ENCODE peak calls at places on chromosomes 12 and 14, in seven cellular contexts. One of them, this sample, is unnamed.

GRCh38 chr14:81400852-81401251 is 728 bp upstream of the STON2 start:
- DNase-seq in NCI-H69: peak
- DNase-seq in HTR-8/SVneo: peak
- DNase-seq in body of pancreas: peak
- DNase-seq in endothelial cell: no peak
- DNase-seq in breast epithelium: peak
- DNase-seq in progenitor cell of endocrine pancreas: no peak
- DNase-seq in this sample: peak

GRCh38 chr14:104598461-104599273 is 5.9 kb downstream of the TMEM179 start:
- DNase-seq in NCI-H69: peak
- DNase-seq in HTR-8/SVneo: no peak
- DNase-seq in body of pancreas: peak
- DNase-seq in endothelial cell: no peak
- DNase-seq in breast epithelium: no peak
- DNase-seq in progenitor cell of endocrine pancreas: no peak
- DNase-seq in this sample: no peak

GRCh38 chr12:39417916-39418315 is 25.0 kb downstream of the KIF21A start:
- DNase-seq in NCI-H69: no peak
- DNase-seq in HTR-8/SVneo: no peak
- DNase-seq in body of pancreas: no peak
- DNase-seq in endothelial cell: no peak
- DNase-seq in breast epithelium: no peak
- DNase-seq in progenitor cell of endocrine pancreas: no peak
- DNase-seq in this sample: no peak

GRCh38 chr14:50055461-50056228 is 60.7 kb downstream of the VCPKMT start:
- DNase-seq in NCI-H69: no peak
- DNase-seq in HTR-8/SVneo: no peak
- DNase-seq in body of pancreas: peak
- DNase-seq in endothelial cell: no peak
- DNase-seq in breast epithelium: no peak
- DNase-seq in progenitor cell of endocrine pancreas: no peak
- DNase-seq in this sample: no peak

GRCh38 chr14:29168149-29168548 is 401.6 kb downstream of the FOXG1 start:
- DNase-seq in NCI-H69: no peak
- DNase-seq in HTR-8/SVneo: no peak
- DNase-seq in body of pancreas: no peak
- DNase-seq in endothelial cell: no peak
- DNase-seq in breast epithelium: no peak
- DNase-seq in progenitor cell of endocrine pancreas: no peak
- DNase-seq in this sample: no peak

GRCh38 chr12:40325349-40325960 is 100.7 kb downstream of the LRRK2 start:
- DNase-seq in NCI-H69: peak
- DNase-seq in HTR-8/SVneo: peak
- DNase-seq in body of pancreas: no peak
- DNase-seq in endothelial cell: peak
- DNase-seq in breast epithelium: no peak
- DNase-seq in progenitor cell of endocrine pancreas: no peak
- DNase-seq in this sample: no peak

GRCh38 chr14:104715416-104715815 is 8.6 kb upstream of the ADSS1 start:
- DNase-seq in NCI-H69: no peak
- DNase-seq in HTR-8/SVneo: no peak
- DNase-seq in body of pancreas: no peak
- DNase-seq in endothelial cell: no peak
- DNase-seq in breast epithelium: peak
- DNase-seq in progenitor cell of endocrine pancreas: no peak
- DNase-seq in this sample: no peak

GRCh38 chr12:75690556-75690955 is 179.1 kb upstream of the KRR1 start:
- DNase-seq in NCI-H69: no peak
- DNase-seq in HTR-8/SVneo: peak
- DNase-seq in body of pancreas: no peak
- DNase-seq in endothelial cell: no peak
- DNase-seq in breast epithelium: no peak
- DNase-seq in progenitor cell of endocrine pancreas: no peak
- DNase-seq in this sample: peak

GRCh38 chr14:99430491-99430890 is 50.2 kb downstream of the SETD3 start:
- DNase-seq in NCI-H69: peak
- DNase-seq in HTR-8/SVneo: no peak
- DNase-seq in body of pancreas: peak
- DNase-seq in endothelial cell: peak
- DNase-seq in breast epithelium: peak
- DNase-seq in progenitor cell of endocrine pancreas: no peak
- DNase-seq in this sample: no peak

GRCh38 chr12:1318327-1319031 is 275.9 kb downstream of the FBXL14 start:
- DNase-seq in NCI-H69: peak
- DNase-seq in HTR-8/SVneo: no peak
- DNase-seq in body of pancreas: peak
- DNase-seq in endothelial cell: no peak
- DNase-seq in breast epithelium: no peak
- DNase-seq in progenitor cell of endocrine pancreas: no peak
- DNase-seq in this sample: peak

GRCh38 chr12:130031571-130032189 is 127.9 kb upstream of the TMEM132D start:
- DNase-seq in NCI-H69: peak
- DNase-seq in HTR-8/SVneo: no peak
- DNase-seq in body of pancreas: peak
- DNase-seq in endothelial cell: peak
- DNase-seq in breast epithelium: no peak
- DNase-seq in progenitor cell of endocrine pancreas: peak
- DNase-seq in this sample: no peak

GRCh38 chr14:103726474-103726873 is 10.9 kb downstream of the ZFYVE21 start:
- DNase-seq in NCI-H69: no peak
- DNase-seq in HTR-8/SVneo: no peak
- DNase-seq in body of pancreas: no peak
- DNase-seq in endothelial cell: no peak
- DNase-seq in breast epithelium: no peak
- DNase-seq in progenitor cell of endocrine pancreas: no peak
- DNase-seq in this sample: no peak

GRCh38 chr12:131133015-131133905 is 179.6 kb downstream of the ADGRD1 start:
- DNase-seq in NCI-H69: no peak
- DNase-seq in HTR-8/SVneo: no peak
- DNase-seq in body of pancreas: no peak
- DNase-seq in endothelial cell: peak
- DNase-seq in breast epithelium: no peak
- DNase-seq in progenitor cell of endocrine pancreas: no peak
- DNase-seq in this sample: no peak

GRCh38 chr14:74591899-74592298 is 20.1 kb downstream of the LTBP2 start:
- DNase-seq in NCI-H69: no peak
- DNase-seq in HTR-8/SVneo: no peak
- DNase-seq in body of pancreas: no peak
- DNase-seq in endothelial cell: no peak
- DNase-seq in breast epithelium: no peak
- DNase-seq in progenitor cell of endocrine pancreas: no peak
- DNase-seq in this sample: no peak

GRCh38 chr14:23639891-23640523 is 3.8 kb downstream of the DHRS2 start:
- DNase-seq in NCI-H69: no peak
- DNase-seq in HTR-8/SVneo: no peak
- DNase-seq in body of pancreas: no peak
- DNase-seq in endothelial cell: no peak
- DNase-seq in breast epithelium: no peak
- DNase-seq in progenitor cell of endocrine pancreas: no peak
- DNase-seq in this sample: no peak

GRCh38 chr12:11795192-11795909 is 145.9 kb downstream of the ETV6 start:
- DNase-seq in NCI-H69: no peak
- DNase-seq in HTR-8/SVneo: no peak
- DNase-seq in body of pancreas: no peak
- DNase-seq in endothelial cell: no peak
- DNase-seq in breast epithelium: no peak
- DNase-seq in progenitor cell of endocrine pancreas: no peak
- DNase-seq in this sample: no peak

GRCh38 chr12:2804390-2805145 is 7.9 kb upstream of the ITFG2 start:
- DNase-seq in NCI-H69: peak
- DNase-seq in HTR-8/SVneo: no peak
- DNase-seq in body of pancreas: peak
- DNase-seq in endothelial cell: no peak
- DNase-seq in breast epithelium: no peak
- DNase-seq in progenitor cell of endocrine pancreas: no peak
- DNase-seq in this sample: no peak

GRCh38 chr14:22386924-22387775 is 201.9 kb downstream of the DAD1 start:
- DNase-seq in NCI-H69: peak
- DNase-seq in HTR-8/SVneo: peak
- DNase-seq in body of pancreas: peak
- DNase-seq in endothelial cell: peak
- DNase-seq in breast epithelium: no peak
- DNase-seq in progenitor cell of endocrine pancreas: peak
- DNase-seq in this sample: no peak

GRCh38 chr12:1252758-1253157 is 261.7 kb downstream of the ERC1 start:
- DNase-seq in NCI-H69: peak
- DNase-seq in HTR-8/SVneo: no peak
- DNase-seq in body of pancreas: no peak
- DNase-seq in endothelial cell: no peak
- DNase-seq in breast epithelium: no peak
- DNase-seq in progenitor cell of endocrine pancreas: no peak
- DNase-seq in this sample: no peak

GRCh38 chr12:112978163-112979081 is at the start of gene OAS2:
- DNase-seq in NCI-H69: no peak
- DNase-seq in HTR-8/SVneo: no peak
- DNase-seq in body of pancreas: peak
- DNase-seq in endothelial cell: no peak
- DNase-seq in breast epithelium: peak
- DNase-seq in progenitor cell of endocrine pancreas: no peak
- DNase-seq in this sample: peak

GRCh38 chr12:124633269-124633953 is 66.0 kb upstream of the NCOR2 start:
- DNase-seq in NCI-H69: no peak
- DNase-seq in HTR-8/SVneo: no peak
- DNase-seq in body of pancreas: no peak
- DNase-seq in endothelial cell: no peak
- DNase-seq in breast epithelium: no peak
- DNase-seq in progenitor cell of endocrine pancreas: no peak
- DNase-seq in this sample: no peak

GRCh38 chr12:42679402-42679801 is 89.9 kb upstream of the PRICKLE1 start:
- DNase-seq in NCI-H69: no peak
- DNase-seq in HTR-8/SVneo: no peak
- DNase-seq in body of pancreas: no peak
- DNase-seq in endothelial cell: no peak
- DNase-seq in breast epithelium: no peak
- DNase-seq in progenitor cell of endocrine pancreas: no peak
- DNase-seq in this sample: no peak

GRCh38 chr12:33156042-33156441 is 259.5 kb upstream of the PKP2 start:
- DNase-seq in NCI-H69: no peak
- DNase-seq in HTR-8/SVneo: no peak
- DNase-seq in body of pancreas: no peak
- DNase-seq in endothelial cell: no peak
- DNase-seq in breast epithelium: no peak
- DNase-seq in progenitor cell of endocrine pancreas: no peak
- DNase-seq in this sample: no peak

GRCh38 chr12:83027021-83027723 is 340.5 kb downstream of the TMTC2 start:
- DNase-seq in NCI-H69: no peak
- DNase-seq in HTR-8/SVneo: no peak
- DNase-seq in body of pancreas: no peak
- DNase-seq in endothelial cell: no peak
- DNase-seq in breast epithelium: no peak
- DNase-seq in progenitor cell of endocrine pancreas: no peak
- DNase-seq in this sample: no peak